ENCODE peak calls at places on chromosome 4, in four cellular contexts. N is neuronal stem cell, I is IMR-90, U is mesenchymal stem cell. W is an unnamed sample.

GRCh38 chr4:98181815-98182214 is 38.5 kb upstream of the STPG2 start:
- DNase-seq in I (peak), U (peak), N (no peak), W (no peak)

GRCh38 chr4:119299221-119300071 is 22.5 kb downstream of the FABP2 start:
- DNase-seq in U (peak), I (peak), N (no peak), W (no peak)

GRCh38 chr4:114472269-114473032 is 126.2 kb upstream of the UGT8 start:
- DNase-seq in I (no peak), N (no peak), U (no peak), W (no peak)

GRCh38 chr4:56424697-56425514 is 10.5 kb downstream of the PPAT start:
- DNase-seq in I (peak), U (peak), N (no peak), W (no peak)

GRCh38 chr4:122156819-122157218 is 4.7 kb downstream of the BLTP1 start:
- DNase-seq in U (no peak), N (no peak), I (peak), W (no peak)

GRCh38 chr4:165177725-165178666 is 29.4 kb upstream of the KLHL2 start:
- DNase-seq in N (no peak), I (no peak), U (no peak), W (no peak)

GRCh38 chr4:8150152-8151090 is 8.2 kb downstream of the ABLIM2 start:
- DNase-seq in I (no peak), U (no peak), N (no peak), W (no peak)

GRCh38 chr4:56050584-56050983 is 101.8 kb downstream of the CEP135 start:
- DNase-seq in I (no peak), U (no peak), N (no peak), W (no peak)

GRCh38 chr4:48602222-48602621 is 112.2 kb downstream of the ZAR1 start:
- DNase-seq in N (no peak), I (peak), U (peak), W (no peak)

GRCh38 chr4:52991452-52991851 is 129.3 kb downstream of the RASL11B start:
- DNase-seq in U (no peak), I (no peak), N (no peak), W (no peak)

GRCh38 chr4:78032446-78032845 is 24.7 kb upstream of the FRAS1 start:
- DNase-seq in U (no peak), I (no peak), N (no peak), W (peak)

GRCh38 chr4:167779280-167779679 is 313.1 kb upstream of the ANXA10 start:
- DNase-seq in I (no peak), U (no peak), N (no peak), W (no peak)

GRCh38 chr4:98289375-98289774 is 28.2 kb downstream of the RAP1GDS1 start:
- DNase-seq in U (no peak), I (no peak), N (no peak), W (no peak)

GRCh38 chr4:86036729-86037128 is 323.1 kb downstream of the MAPK10 start:
- DNase-seq in U (peak), I (peak), N (no peak), W (no peak)

GRCh38 chr4:17817027-17817426 is 6.2 kb downstream of the NCAPG start:
- DNase-seq in U (peak), N (no peak), I (peak), W (no peak)

GRCh38 chr4:177041356-177041755 is 248.6 kb upstream of the VEGFC start:
- DNase-seq in N (no peak), U (no peak), I (no peak), W (no peak)

GRCh38 chr4:102642571-102643298 is 118.0 kb downstream of the MANBA start:
- DNase-seq in I (peak), N (no peak), U (peak), W (no peak)

GRCh38 chr4:82380344-82380743 is 6.6 kb upstream of the HNRNPD start:
- DNase-seq in U (no peak), N (no peak), I (no peak), W (no peak)

GRCh38 chr4:105092356-105092755 is 54.3 kb upstream of the TET2 start:
- DNase-seq in N (no peak), I (peak), U (no peak), W (no peak)

GRCh38 chr4:8332891-8333331 is 63.4 kb downstream of the HTRA3 start:
- DNase-seq in I (no peak), U (no peak), N (no peak), W (no peak)

GRCh38 chr4:129043523-129043922 is 49.8 kb downstream of the SCLT1 start:
- DNase-seq in N (no peak), U (peak), I (peak), W (no peak)

GRCh38 chr4:13990596-13991589 is 363.4 kb upstream of the BOD1L1 start:
- DNase-seq in I (peak), N (no peak), U (peak), W (no peak)

GRCh38 chr4:143381171-143382118 is 44.8 kb downstream of the GAB1 start:
- DNase-seq in U (peak), N (no peak), I (peak), W (no peak)

GRCh38 chr4:128803783-128804182 is 5.7 kb upstream of the JADE1 start:
- DNase-seq in I (no peak), N (no peak), U (no peak), W (no peak)

GRCh38 chr4:118865091-118865708 is 23.5 kb upstream of the SYNPO2 start:
- DNase-seq in N (peak), I (peak), U (peak), W (peak)

GRCh38 chr4:122762966-122763716 is 30.6 kb downstream of the BBS12 start:
- DNase-seq in I (no peak), U (no peak), N (no peak), W (no peak)

GRCh38 chr4:174880001-174880400 is 38.2 kb upstream of the ADAM29 start:
- DNase-seq in I (no peak), U (no peak), N (no peak), W (no peak)

GRCh38 chr4:117478702-117479101 is 393.3 kb upstream of the TRAM1L1 start:
- DNase-seq in N (no peak), I (peak), U (no peak), W (no peak)

GRCh38 chr4:106312997-106313522 is 2.9 kb downstream of the TBCK start:
- DNase-seq in U (peak), N (no peak), I (no peak), W (no peak)

GRCh38 chr4:6230502-6230785 is 30.1 kb upstream of the JAKMIP1 start:
- DNase-seq in N (no peak), I (no peak), U (no peak), W (no peak)

GRCh38 chr4:84683065-84683464 is 100.1 kb downstream of the CDS1 start:
- DNase-seq in N (no peak), I (no peak), U (no peak), W (no peak)

GRCh38 chr4:55447826-55448225 is 52.1 kb downstream of the TMEM165 start:
- DNase-seq in U (peak), I (peak), N (no peak), W (no peak)

GRCh38 chr4:41157009-41157408 is 57.3 kb downstream of the APBB2 start:
- DNase-seq in I (no peak), U (no peak), N (no peak), W (no peak)

GRCh38 chr4:121675715-121676114 is 21.1 kb downstream of the ANXA5 start:
- DNase-seq in U (peak), I (peak), N (no peak), W (no peak)

DNA sequence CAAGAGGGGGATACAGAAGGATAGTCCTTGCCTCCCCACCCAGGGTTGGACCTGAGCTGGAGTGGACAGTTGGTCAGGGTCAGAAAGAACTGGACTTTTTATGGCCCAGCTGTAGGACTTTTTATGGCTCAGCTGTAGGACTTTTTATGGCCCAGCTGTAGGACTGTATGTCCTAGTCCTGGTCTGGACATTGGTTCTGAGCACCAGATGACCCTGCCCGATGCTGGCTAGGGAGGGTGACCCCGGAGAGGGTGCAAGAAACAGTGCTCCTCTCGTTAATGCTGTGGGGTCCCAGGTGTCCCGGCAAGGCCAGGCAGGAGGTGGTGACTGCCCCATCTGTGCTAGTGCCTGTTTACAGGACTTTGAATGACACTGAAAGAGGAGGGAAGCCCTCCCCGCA is 2.0 kb upstream of the LETM1 start:
- DNase-seq in U (no peak), N (no peak), I (no peak), W (no peak)
- H3K9ac ChIP-seq in U (peak), N (peak), I (no peak), W (no peak)

GRCh38 chr4:141914746-141915145 is 278.4 kb downstream of the IL15 start:
- DNase-seq in U (no peak), N (no peak), I (no peak), W (no peak)
- H3K14ac ChIP-seq in U (no peak), N (no peak), I (no peak), W (no peak)

GRCh38 chr4:76611611-76612010 is 176.6 kb downstream of the SHROOM3 start:
- DNase-seq in U (no peak), I (peak), N (no peak), W (no peak)
- H3K9ac ChIP-seq in U (peak), I (peak), N (no peak), W (no peak)

DNA sequence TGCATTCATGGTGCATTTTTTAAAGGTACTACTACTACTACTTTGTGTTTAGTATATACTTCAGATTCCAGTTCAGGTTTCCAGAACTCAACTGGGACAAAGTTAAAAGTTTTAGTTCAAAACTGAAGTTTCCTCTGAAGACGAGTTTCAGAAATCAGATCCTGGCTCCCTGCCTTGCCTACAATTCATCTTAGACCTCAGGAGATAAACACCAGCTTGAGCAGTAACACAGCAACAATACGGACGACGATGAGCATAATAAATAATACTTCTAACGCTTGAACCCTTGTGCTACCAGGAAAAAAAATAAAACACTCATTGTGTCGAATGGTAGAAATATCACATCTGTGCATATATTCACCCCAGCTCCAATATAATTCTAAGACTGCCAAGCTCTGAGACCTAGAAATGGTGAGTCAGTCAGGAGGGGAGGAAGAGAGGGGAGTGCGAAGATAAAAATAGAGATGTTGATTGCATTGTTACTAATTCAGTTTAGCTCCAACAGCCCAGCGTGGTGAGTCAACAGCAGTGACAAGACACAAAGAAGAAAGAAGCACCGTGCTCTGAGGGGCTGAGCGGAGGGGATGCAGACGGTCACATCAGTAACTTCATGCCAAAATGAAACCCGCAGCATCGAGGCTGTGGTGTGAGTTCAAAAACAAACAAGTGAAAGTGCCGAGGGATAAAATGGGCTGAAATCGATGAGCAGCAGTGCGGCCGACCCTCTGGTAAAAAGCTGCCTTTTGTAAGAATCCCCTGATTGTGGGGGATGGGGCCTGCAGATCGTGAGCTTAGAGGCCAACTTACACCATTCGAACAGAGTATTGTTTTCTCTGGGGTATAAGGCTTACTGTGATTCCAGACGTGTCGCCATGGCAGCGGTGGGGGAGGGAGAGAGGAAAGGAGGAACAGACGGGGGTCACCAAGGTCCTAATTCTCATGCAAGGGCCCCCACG is 150.3 kb downstream of the MGST2 start:
- DNase-seq in I (peak), U (peak), N (peak), W (peak)
- H3K14ac ChIP-seq in I (peak), U (peak), N (no peak), W (peak)

GRCh38 chr4:173535932-173536331 is 5.9 kb upstream of the HAND2 start:
- DNase-seq in I (no peak), N (peak), U (peak), W (no peak)

GRCh38 chr4:173538148-173538902 is 8.3 kb upstream of the HAND2 start:
- DNase-seq in U (peak), I (no peak), N (peak), W (no peak)

GRCh38 chr4:173536808-173537429 is 6.9 kb upstream of the HAND2 start:
- DNase-seq in U (peak), N (peak), I (no peak), W (peak)

GRCh38 chr4:173538903-173539445 is 8.9 kb upstream of the HAND2 start:
- DNase-seq in U (no peak), N (peak), I (no peak), W (no peak)

DNA sequence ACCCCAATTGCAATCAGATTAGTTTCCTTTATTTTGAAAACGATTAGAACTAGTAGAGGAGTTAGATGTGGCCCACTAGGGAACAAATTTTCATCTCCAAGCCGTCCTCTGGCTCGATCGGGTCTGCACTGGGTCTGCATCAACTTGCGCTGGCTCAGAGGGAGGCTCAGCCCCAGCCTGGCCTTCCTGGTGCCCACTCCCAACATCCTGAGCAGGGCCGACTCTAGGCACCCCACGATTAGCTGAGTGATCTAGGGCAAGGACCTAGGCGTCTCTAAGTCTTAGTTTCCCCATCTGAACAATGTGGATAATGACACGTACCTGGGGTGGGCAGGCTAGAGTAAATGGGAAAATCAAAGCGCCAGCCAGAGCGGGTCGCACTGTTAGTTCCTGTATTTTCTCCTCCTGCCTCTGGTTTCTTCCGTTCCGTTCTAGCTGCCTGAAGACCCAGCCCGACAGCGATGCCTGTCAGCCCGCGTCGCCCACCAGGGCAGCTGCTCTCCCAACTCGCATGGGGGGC is 7.7 kb upstream of the HAND2 start:
- DNase-seq in I (no peak), U (peak), N (no peak), W (no peak)
- H3K9ac ChIP-seq in I (no peak), U (peak), N (peak), W (no peak)

DNA sequence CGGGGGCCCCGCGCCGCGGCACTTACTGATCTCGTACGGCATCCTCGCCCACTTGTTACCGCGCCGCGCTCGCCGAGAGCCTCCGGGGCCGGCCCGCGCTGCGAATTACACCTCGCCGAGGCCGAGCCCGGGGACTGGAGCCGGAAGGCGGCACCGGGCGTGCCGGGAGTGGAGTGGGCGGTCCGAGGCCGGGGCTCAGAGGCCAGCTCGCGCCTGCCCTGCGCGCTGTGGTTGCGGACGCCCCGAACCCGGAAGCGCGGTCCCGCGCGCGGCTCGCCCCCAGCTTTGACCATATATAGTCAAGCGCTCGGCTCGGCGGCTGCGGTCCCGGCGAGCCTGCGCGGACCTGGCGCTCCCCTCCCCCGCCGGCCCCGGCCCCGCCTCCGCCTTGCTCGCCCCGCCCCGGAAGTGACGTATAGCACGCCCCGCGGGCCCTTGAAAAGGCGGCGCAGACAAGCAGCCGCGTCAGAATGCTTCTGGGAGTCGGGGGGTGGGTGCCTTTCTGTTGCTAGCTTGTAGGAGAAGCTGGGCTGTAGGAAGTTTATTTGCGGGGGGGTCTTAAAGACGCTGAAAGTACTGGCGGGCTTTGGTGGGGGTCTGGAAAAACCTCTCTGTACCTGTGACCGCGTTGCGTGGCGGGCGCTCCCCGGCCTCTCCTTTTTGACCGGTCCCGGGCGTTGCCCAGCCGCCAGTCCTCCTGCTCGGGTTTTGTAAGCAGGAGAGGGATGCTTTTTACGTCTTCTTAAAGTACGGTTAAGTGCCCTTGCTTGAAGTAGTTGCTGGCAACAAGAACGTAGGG is at the start of gene WDR1:
- DNase-seq in U (peak), I (peak), N (peak), W (peak)
- H3K14ac ChIP-seq in U (peak), I (peak), N (peak), W (peak)

GRCh38 chr4:139889194-139889762 is 223.7 kb downstream of the MGST2 start:
- DNase-seq in U (no peak), N (no peak), I (no peak), W (no peak)

GRCh38 chr4:139887962-139888735 is 222.5 kb downstream of the MGST2 start:
- DNase-seq in N (no peak), I (no peak), U (no peak), W (no peak)

GRCh38 chr4:139890810-139891209 is 225.2 kb downstream of the MGST2 start:
- DNase-seq in N (no peak), I (peak), U (peak), W (no peak)

GRCh38 chr4:139887378-139887801 is 221.8 kb downstream of the MGST2 start:
- DNase-seq in N (no peak), I (peak), U (peak), W (no peak)

GRCh38 chr4:139889901-139890300 is 224.3 kb downstream of the MGST2 start:
- DNase-seq in N (no peak), I (no peak), U (no peak), W (no peak)
- H3K9ac ChIP-seq in N (no peak), I (no peak), U (no peak), W (no peak)

DNA sequence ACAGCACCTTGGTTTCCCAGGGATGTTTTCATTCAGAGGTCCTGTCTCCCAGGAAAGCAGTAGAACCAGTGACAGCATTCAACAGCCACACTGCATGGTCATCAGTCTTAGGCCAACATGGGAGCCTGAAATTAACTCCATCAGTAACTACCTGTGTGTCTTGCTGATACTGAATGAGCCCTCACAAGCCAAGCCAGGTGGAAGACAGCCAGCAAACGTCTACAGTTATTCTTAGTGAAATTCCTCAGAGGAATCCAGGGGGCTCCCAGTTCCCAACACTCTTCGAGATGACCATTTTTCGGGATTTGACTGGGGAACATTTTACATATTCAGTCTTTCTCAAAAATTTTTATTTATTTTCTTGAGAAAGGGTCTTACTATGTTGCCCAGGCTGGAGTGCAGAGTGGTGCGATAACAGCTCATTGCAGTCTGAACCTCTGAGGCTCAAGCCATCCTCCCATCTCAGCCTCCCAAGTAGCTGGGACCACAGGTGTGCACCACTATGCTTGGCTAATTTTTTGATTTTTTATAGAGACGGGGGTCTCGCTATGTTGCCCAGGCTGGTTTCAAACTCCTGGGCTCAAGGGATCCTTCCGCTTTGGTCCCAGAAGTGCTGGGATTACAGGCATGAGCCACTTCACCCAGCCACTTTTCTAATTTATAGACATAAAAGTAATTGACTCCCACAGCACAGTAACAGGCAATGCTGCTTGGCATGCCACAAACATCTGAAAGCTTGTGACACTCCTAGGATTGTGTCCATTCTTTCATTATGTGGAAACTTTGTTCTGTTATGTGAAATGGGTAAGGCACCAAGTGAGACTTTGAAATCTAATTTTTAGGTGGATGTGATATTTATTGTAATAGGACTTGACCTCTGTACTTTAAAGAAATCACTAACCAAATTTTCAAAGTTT is 116.9 kb downstream of the SOWAHB start:
- DNase-seq in N (no peak), U (peak), I (no peak), W (no peak)
- H3K14ac ChIP-seq in N (no peak), U (no peak), I (peak), W (no peak)

GRCh38 chr4:25879587-25879986 is 16.8 kb upstream of the SEL1L3 start:
- DNase-seq in U (no peak), I (no peak), N (no peak), W (no peak)

GRCh38 chr4:25878676-25879075 is 15.9 kb upstream of the SEL1L3 start:
- DNase-seq in U (no peak), I (no peak), N (no peak), W (no peak)

GRCh38 chr4:25881187-25881586 is 18.4 kb upstream of the SEL1L3 start:
- DNase-seq in N (no peak), U (no peak), I (no peak), W (no peak)

GRCh38 chr4:25879991-25880641 is 17.3 kb upstream of the SEL1L3 start:
- DNase-seq in I (peak), N (no peak), U (no peak), W (no peak)

GRCh38 chr4:25879091-25879584 is 16.4 kb upstream of the SEL1L3 start:
- DNase-seq in U (no peak), I (no peak), N (no peak), W (no peak)
- H3K9ac ChIP-seq in U (no peak), I (no peak), N (no peak), W (no peak)